ENCODE peak calls at places on chromosomes 11 and 22, in six cellular contexts. X is SK-N-SH, M is K562, C is GM12878, R is HepG2, J is H1. S is an unnamed sample. For H4K20me1, the result is how much of the 10 kb centered on the place peaks cover.

GRCh38 chr11:72446929-72447753 is 12.8 kb upstream of the CLPB start:
- DNase-seq in R (peak), X (peak), J (no peak), M (peak), C (no peak), S (peak)

GRCh38 chr11:70782401-70782913 is 384.1 kb downstream of the CTTN start:
- DNase-seq in M (no peak), R (no peak), C (no peak), J (no peak), X (no peak), S (no peak)

GRCh38 chr11:26537341-26537740 is 34.7 kb downstream of the MUC15 start:
- DNase-seq in J (no peak), M (no peak), X (no peak), C (no peak), R (no peak), S (no peak)

GRCh38 chr11:117423046-117423575 is 95.5 kb downstream of the CEP164 start:
- DNase-seq in J (no peak), X (no peak), C (no peak), R (no peak), M (no peak), S (no peak)

GRCh38 chr11:121119444-121119843 is 18.4 kb downstream of the TECTA start:
- DNase-seq in C (no peak), R (no peak), J (no peak), M (no peak), X (peak), S (no peak)

GRCh38 chr22:17570851-17571631 is 7.7 kb downstream of the SLC25A18 start:
- DNase-seq in X (no peak), R (no peak), M (no peak), C (no peak), J (no peak), S (peak)

GRCh38 chr11:967995-968751 is 42.5 kb downstream of the AP2A2 start:
- DNase-seq in C (no peak), R (no peak), J (no peak), M (no peak), X (no peak), S (no peak)

GRCh38 chr11:96055706-96056387 is 131.9 kb upstream of the MTMR2 start:
- DNase-seq in M (peak), X (no peak), R (peak), J (no peak), C (no peak), S (peak)

GRCh38 chr11:77381749-77382693 is 80.5 kb upstream of the GDPD4 start:
- DNase-seq in J (no peak), M (no peak), X (no peak), R (no peak), C (no peak), S (peak)

GRCh38 chr11:121416909-121417567 is 35.1 kb upstream of the SORL1 start:
- DNase-seq in C (peak), M (no peak), R (no peak), J (no peak), X (no peak), S (peak)

GRCh38 chr11:69914286-69915150 is 95.3 kb upstream of the FGF3 start:
- DNase-seq in X (no peak), J (no peak), M (no peak), C (no peak), R (no peak), S (no peak)

GRCh38 chr22:23282089-23282501 is 101.8 kb downstream of the BCR start:
- DNase-seq in R (no peak), M (no peak), X (no peak), J (no peak), C (no peak), S (peak)

GRCh38 chr11:117743121-117743815 is 53.7 kb downstream of the DSCAML1 start:
- DNase-seq in C (no peak), M (no peak), R (no peak), J (no peak), X (peak), S (no peak)

GRCh38 chr11:46119053-46119351 is 2.3 kb downstream of the PHF21A start:
- DNase-seq in C (no peak), J (no peak), X (no peak), M (no peak), R (no peak), S (no peak)

GRCh38 chr22:24867327-24868022 is 61.5 kb downstream of the SGSM1 start:
- DNase-seq in M (no peak), C (no peak), R (no peak), X (no peak), J (no peak), S (no peak)

GRCh38 chr11:130916238-130916855 is at the start of gene SNX19:
- DNase-seq in R (no peak), M (peak), J (peak), C (peak), X (peak), S (peak)

GRCh38 chr11:32121012-32121411 is 30.1 kb downstream of the RCN1 start:
- DNase-seq in R (no peak), J (no peak), X (no peak), M (no peak), C (no peak), S (no peak)

GRCh38 chr22:19886605-19887250 is 32.1 kb upstream of the GNB1L start:
- DNase-seq in M (no peak), X (no peak), J (no peak), C (no peak), R (no peak), S (peak)

GRCh38 chr11:69684651-69685050 is 9.5 kb upstream of the LTO1 start:
- DNase-seq in M (no peak), R (no peak), X (no peak), C (no peak), J (no peak), S (no peak)

GRCh38 chr11:67371549-67372231 is 1.7 kb downstream of the CLCF1 start:
- DNase-seq in X (peak), C (no peak), M (peak), R (peak), J (peak), S (peak)

GRCh38 chr11:112776834-112777793 is 184.1 kb upstream of the NCAM1 start:
- DNase-seq in R (no peak), M (peak), J (no peak), C (no peak), X (peak), S (no peak)

GRCh38 chr11:109993786-109994185 is 99.4 kb upstream of the ZC3H12C start:
- DNase-seq in X (no peak), J (no peak), C (no peak), R (no peak), M (no peak), S (peak)

GRCh38 chr11:121649798-121650197 is 197.0 kb upstream of the SORL1-AS1 start:
- DNase-seq in J (no peak), M (no peak), X (no peak), R (no peak), C (no peak), S (peak)

GRCh38 chr11:110053848-110054414 is 39.3 kb upstream of the ZC3H12C start:
- DNase-seq in R (no peak), X (no peak), J (peak), C (no peak), M (no peak), S (no peak)

GRCh38 chr22:43880743-43881055 is 11.1 kb downstream of the PNPLA5 start:
- DNase-seq in X (no peak), C (no peak), J (no peak), R (no peak), M (no peak), S (no peak)

GRCh38 chr11:1546536-1547466 is 25.3 kb downstream of the DUSP8 start:
- DNase-seq in X (peak), M (peak), J (peak), C (no peak), R (no peak), S (peak)

GRCh38 chr11:102576350-102576749 is 45.8 kb upstream of the MMP7 start:
- DNase-seq in X (no peak), R (no peak), C (no peak), J (no peak), M (no peak), S (no peak)

GRCh38 chr11:44611687-44612437 is 46.4 kb downstream of the CD82 start:
- DNase-seq in C (peak), M (no peak), X (no peak), R (no peak), J (no peak), S (no peak)

GRCh38 chr11:61049066-61049382 is 53.3 kb upstream of the CD5 start:
- DNase-seq in R (no peak), C (no peak), X (no peak), J (no peak), M (no peak), S (no peak)

GRCh38 chr22:24727218-24727851 is 47.2 kb downstream of the PIWIL3 start:
- DNase-seq in X (peak), C (no peak), M (peak), J (no peak), R (peak), S (peak)

GRCh38 chr22:27711756-27712155 is 89.8 kb downstream of the MN1 start:
- DNase-seq in C (no peak), J (no peak), R (no peak), X (no peak), M (no peak), S (no peak)

GRCh38 chr11:16346975-16347374 is 9.4 kb downstream of the SOX6 start:
- DNase-seq in X (no peak), C (no peak), M (peak), R (no peak), J (no peak), S (peak)

GRCh38 chr22:36367479-36367878 is 20.3 kb downstream of the MYH9 start:
- DNase-seq in M (no peak), X (no peak), J (no peak), C (no peak), R (no peak), S (no peak)

GRCh38 chr22:36365020-36365411 is 22.8 kb downstream of the MYH9 start:
- DNase-seq in X (no peak), C (no peak), M (peak), R (no peak), J (no peak), S (peak)

GRCh38 chr22:36368359-36368983 is 19.3 kb downstream of the MYH9 start:
- DNase-seq in M (peak), C (no peak), J (no peak), R (peak), X (peak), S (peak)

GRCh38 chr22:36366291-36366708 is 21.5 kb downstream of the MYH9 start:
- DNase-seq in J (no peak), C (no peak), X (no peak), R (no peak), M (no peak), S (peak)

DNA sequence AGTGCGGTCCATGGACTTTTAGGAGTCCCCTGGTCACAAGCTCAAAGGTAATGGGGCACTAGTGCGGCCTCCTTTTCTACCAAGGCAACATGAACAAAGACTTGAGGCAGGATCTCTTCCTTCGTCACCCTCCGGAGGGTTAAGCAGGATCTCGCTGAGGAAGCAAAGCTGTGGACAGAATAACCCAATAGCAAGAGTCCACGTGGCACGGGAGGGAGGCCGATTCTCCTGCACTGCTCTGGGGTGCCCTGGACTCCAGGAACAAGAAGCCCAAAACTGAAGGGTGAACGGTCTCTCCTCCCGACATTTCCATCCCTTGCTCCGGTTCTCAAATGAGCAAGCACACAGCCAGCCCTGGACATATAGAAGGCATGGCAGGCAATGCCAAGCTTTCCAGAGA is 20.7 kb downstream of the MYH9 start:
- DNase-seq in X (no peak), M (no peak), R (no peak), J (no peak), C (no peak), S (no peak)
- H3K9ac ChIP-seq in X (no peak), M (no peak), R (no peak), J (no peak), C (no peak), S (peak)

DNA sequence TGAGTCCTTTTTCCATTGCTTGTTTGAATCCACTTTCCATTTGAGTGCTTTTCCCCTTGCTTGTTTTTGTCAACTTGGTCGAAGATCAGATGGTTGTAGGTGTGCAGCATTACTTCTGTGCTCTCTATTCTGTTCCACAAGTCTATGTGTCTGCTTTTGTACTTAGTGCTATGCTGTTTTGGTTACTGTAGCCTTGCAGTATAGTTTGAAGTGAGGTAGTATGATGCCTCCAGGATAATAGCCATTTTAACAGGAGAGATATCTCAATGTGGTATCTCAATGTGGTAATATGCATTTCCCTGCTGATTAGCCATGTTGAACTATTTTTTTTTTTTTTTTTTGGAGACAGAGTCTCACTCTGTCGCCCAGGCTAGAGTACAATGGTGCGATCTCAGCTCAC is 16.7 kb downstream of the ACRV1 start:
- DNase-seq in J (no peak), R (no peak), M (no peak), C (no peak), X (no peak), S (no peak)
- TF ChIP-seq RFX5 in J (no peak), R (no peak), M (no peak), C (no peak), X (no peak), S (no peak)

DNA sequence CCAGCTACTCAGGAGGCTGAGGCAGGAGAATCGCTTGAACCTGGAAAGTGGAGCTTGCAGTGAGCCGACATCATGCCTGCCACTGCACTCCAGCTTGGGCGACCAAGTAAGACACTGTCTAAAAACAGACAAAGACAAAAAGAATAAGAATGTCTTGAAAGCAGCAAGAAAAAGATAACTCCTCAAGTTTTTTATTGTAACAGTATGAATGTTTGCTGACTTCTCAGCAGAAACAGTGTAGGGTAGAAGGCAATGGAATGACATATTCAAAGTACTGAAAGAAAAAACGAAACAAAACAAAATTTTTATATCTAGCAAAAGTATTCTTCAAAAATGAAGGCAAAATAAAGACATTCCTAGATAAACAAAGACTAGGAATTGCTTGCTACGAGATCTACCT is 76.9 kb downstream of the PACS1 start:
- DNase-seq in C (no peak), X (no peak), M (no peak), J (no peak), R (no peak), S (no peak)
- H4K20me1 ChIP-seq in C (under half), X (under half), M (under half), J (under half), R (under half), S (under half)

GRCh38 chr22:48151641-48152040 is 1389.2 kb downstream of the TBC1D22A start:
- DNase-seq in C (no peak), M (no peak), J (no peak), X (no peak), R (no peak), S (no peak)

GRCh38 chr22:48153726-48154125 is 1391.3 kb downstream of the TBC1D22A start:
- DNase-seq in X (no peak), C (no peak), M (no peak), J (no peak), R (no peak), S (no peak)

GRCh38 chr22:48154169-48154942 is 1391.9 kb downstream of the TBC1D22A start:
- DNase-seq in X (no peak), C (no peak), J (no peak), R (no peak), M (no peak), S (no peak)

GRCh38 chr22:48152154-48152775 is 1389.8 kb downstream of the TBC1D22A start:
- DNase-seq in X (no peak), R (no peak), J (no peak), M (no peak), C (no peak), S (no peak)

DNA sequence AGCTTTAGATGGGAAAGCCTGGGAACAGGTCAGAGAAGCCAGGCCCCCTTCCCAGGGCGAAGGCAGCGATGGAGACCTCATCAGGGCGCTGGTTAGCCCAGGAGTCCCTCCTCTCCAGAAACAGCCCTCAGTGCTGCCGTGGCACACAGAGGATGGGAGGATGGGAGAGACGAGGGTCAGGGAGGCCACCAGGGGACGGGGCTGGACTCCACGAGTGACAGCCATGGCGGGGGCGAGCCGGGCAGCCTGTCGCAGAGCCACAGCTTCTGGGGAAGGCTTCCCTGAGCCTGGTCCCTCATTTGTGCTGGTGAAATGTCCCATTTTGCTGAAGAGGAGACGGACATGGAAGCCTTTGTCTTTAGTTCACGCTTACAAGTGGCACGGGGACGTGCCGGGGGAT is 1390.5 kb downstream of the TBC1D22A start:
- DNase-seq in X (no peak), J (no peak), M (no peak), R (no peak), C (no peak), S (no peak)
- H3K9ac ChIP-seq in X (no peak), J (no peak), M (no peak), R (no peak), C (no peak), S (no peak)

DNA sequence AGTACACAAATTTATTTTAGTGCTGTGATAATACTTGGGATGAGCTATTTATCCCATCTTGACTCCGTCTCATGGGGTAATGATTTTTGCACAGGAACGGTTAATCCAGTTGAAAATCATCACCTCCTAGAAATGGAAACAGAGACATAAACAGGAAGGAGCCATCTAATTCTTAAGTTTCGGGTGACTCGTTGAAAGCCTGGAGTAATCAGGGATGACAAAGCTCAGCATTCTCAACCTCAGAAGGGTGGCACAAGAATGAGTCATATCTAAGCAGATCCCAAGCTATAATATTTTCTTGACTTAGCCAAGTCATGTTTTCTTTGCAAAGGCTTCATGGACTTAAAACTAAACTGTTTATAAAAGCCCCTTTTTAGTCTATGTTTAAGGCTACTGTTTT is 280.8 kb upstream of the CCDC90B start:
- DNase-seq in X (no peak), C (no peak), M (no peak), R (no peak), J (no peak), S (peak)
- TF ChIP-seq RFX5 in X (no peak), C (no peak), M (no peak), R (no peak), J (no peak), S (no peak)

GRCh38 chr22:46349681-46350080 is 14.2 kb downstream of the TRMU start:
- DNase-seq in J (no peak), M (no peak), R (no peak), C (no peak), X (no peak), S (no peak)

GRCh38 chr22:46348099-46348695 is 12.7 kb downstream of the TRMU start:
- DNase-seq in X (no peak), J (no peak), M (no peak), C (no peak), R (no peak), S (no peak)

GRCh38 chr22:46349238-46349637 is 13.7 kb downstream of the TRMU start:
- DNase-seq in X (no peak), R (no peak), M (no peak), C (no peak), J (no peak), S (no peak)

GRCh38 chr22:46346680-46347405 is 11.3 kb downstream of the TRMU start:
- DNase-seq in R (no peak), C (no peak), M (no peak), J (no peak), X (no peak), S (no peak)

DNA sequence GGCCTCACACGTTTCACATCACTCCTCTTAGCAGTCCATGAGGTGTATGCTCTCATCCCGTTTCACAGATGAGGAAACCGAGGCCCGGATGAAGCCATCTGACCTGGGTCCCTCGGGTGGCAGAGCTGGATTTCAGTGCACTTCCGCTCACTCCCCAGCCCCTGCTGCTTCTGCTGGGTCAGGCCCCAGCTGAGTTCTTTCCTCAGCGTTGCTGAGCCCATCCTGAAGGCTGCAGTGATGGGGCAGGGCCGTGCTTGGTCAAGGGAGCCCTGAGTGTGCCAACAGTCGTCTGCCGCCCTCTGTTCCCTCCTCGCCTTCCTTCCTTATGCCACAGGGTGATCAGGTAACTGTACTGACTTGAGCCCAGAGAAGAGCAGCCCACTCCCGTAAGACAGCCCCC is 12.1 kb downstream of the TRMU start:
- DNase-seq in J (no peak), X (no peak), M (no peak), C (no peak), R (no peak), S (no peak)
- H4K20me1 ChIP-seq in J (under half), X (under half), M (under half), C (under half), R (under half), S (under half)

GRCh38 chr11:33532257-33532656 is 168.4 kb downstream of the C11orf91 start:
- DNase-seq in M (no peak), X (no peak), C (no peak), J (no peak), R (no peak), S (no peak)
- H3K9ac ChIP-seq in M (no peak), X (no peak), C (no peak), J (no peak), R (no peak), S (no peak)